ENCODE peak calls at places on chromosomes 2 and 18, in nine cellular contexts. U is endodermal cell; N is bronchial epithelial cell; R is mesendoderm; B is RPMI8226; I is NCI-H1092 treated with DMSO at 0.1 percent for 48 hours; J is stimulated activated effector memory CD8-positive, alpha-beta T cell treated with anti-CD3 and anti-CD28 coated beads, Interleukin-12 subunit alpha, Interleukin-12 subunit beta, amount 100 ng/mL, for 72 hours; H is pons; T is GM04503. O is an unnamed sample.

GRCh38 chr2:159890945-159891588 is 93.1 kb upstream of the CD302 start:
- DNase-seq in U (no peak), N (no peak), R (no peak), B (no peak), I (no peak), J (no peak), H (no peak), T (no peak), O (no peak)

GRCh38 chr2:221572821-221573429 is 821 bp upstream of the EPHA4 start:
- DNase-seq in U (peak), N (peak), R (no peak), B (peak), I (peak), J (peak), H (peak), T (peak), O (peak)

GRCh38 chr2:104563398-104564024 is 290.4 kb upstream of the POU3F3 start:
- DNase-seq in U (no peak), N (no peak), R (peak), B (no peak), I (no peak), J (no peak), H (no peak), T (no peak), O (no peak)

GRCh38 chr2:188645982-188646381 is 328.2 kb upstream of the COL3A1 start:
- DNase-seq in U (no peak), N (no peak), R (no peak), B (no peak), I (no peak), J (no peak), H (no peak), T (peak), O (no peak)

GRCh38 chr2:55151721-55152433 is 80.2 kb downstream of the CLHC1 start:
- DNase-seq in U (peak), N (no peak), R (no peak), B (no peak), I (no peak), J (no peak), H (peak), T (no peak), O (no peak)

GRCh38 chr2:227853765-227854271 is 17.6 kb upstream of the DAW1 start:
- DNase-seq in U (no peak), N (peak), R (no peak), B (no peak), I (peak), J (no peak), H (no peak), T (no peak), O (peak)

GRCh38 chr2:172431428-172431827 is 4.0 kb downstream of the ITGA6 start:
- DNase-seq in U (no peak), N (no peak), R (no peak), B (no peak), I (no peak), J (no peak), H (peak), T (no peak), O (no peak)

GRCh38 chr2:32360416-32360815 is 3.6 kb downstream of the BIRC6 start:
- DNase-seq in U (no peak), N (no peak), R (no peak), B (no peak), I (no peak), J (no peak), H (no peak), T (no peak), O (no peak)

GRCh38 chr2:37774976-37775907 is 103.8 kb upstream of the CDC42EP3 start:
- DNase-seq in U (no peak), N (peak), R (no peak), B (no peak), I (no peak), J (no peak), H (no peak), T (no peak), O (peak)

GRCh38 chr2:159362094-159362493 is 75.6 kb upstream of the WDSUB1 start:
- DNase-seq in U (no peak), N (no peak), R (no peak), B (no peak), I (no peak), J (no peak), H (no peak), T (no peak), O (no peak)

GRCh38 chr2:37323770-37324535 is 680 bp downstream of the PRKD3 start:
- DNase-seq in U (no peak), N (peak), R (peak), B (peak), I (peak), J (peak), H (peak), T (no peak), O (peak)

GRCh38 chr2:230869691-230870543 is 5.2 kb downstream of the ITM2C start:
- DNase-seq in U (peak), N (no peak), R (no peak), B (peak), I (no peak), J (peak), H (no peak), T (no peak), O (no peak)

GRCh38 chr2:121790276-121790956 is 35.0 kb downstream of the TSN start:
- DNase-seq in U (peak), N (peak), R (peak), B (no peak), I (no peak), J (no peak), H (no peak), T (peak), O (peak)

GRCh38 chr2:99448556-99448955 is 41.3 kb downstream of the REV1 start:
- DNase-seq in U (no peak), N (peak), R (no peak), B (no peak), I (no peak), J (no peak), H (no peak), T (peak), O (peak)

GRCh38 chr2:120346034-120346666 is at the start of gene INHBB:
- DNase-seq in U (peak), N (no peak), R (no peak), B (peak), I (no peak), J (no peak), H (no peak), T (no peak), O (no peak)

GRCh38 chr2:225104971-225105370 is 62.7 kb upstream of the DOCK10 start:
- DNase-seq in U (no peak), N (peak), R (no peak), B (no peak), I (no peak), J (no peak), H (no peak), T (no peak), O (peak)

GRCh38 chr2:228094377-228094921 is 87.0 kb downstream of the SPHKAP start:
- DNase-seq in U (no peak), N (peak), R (no peak), B (no peak), I (no peak), J (no peak), H (no peak), T (no peak), O (no peak)

GRCh38 chr18:34223164-34223892 is 1.4 kb downstream of the NOL4 start:
- DNase-seq in U (peak), N (no peak), R (peak), B (no peak), I (peak), J (no peak), H (no peak), T (no peak), O (peak)

GRCh38 chr2:65586516-65586915 is 154.1 kb upstream of the SPRED2 start:
- DNase-seq in U (peak), N (no peak), R (peak), B (no peak), I (no peak), J (no peak), H (no peak), T (no peak), O (no peak)

GRCh38 chr2:174662459-174662858 is 64.9 kb upstream of the WIPF1 start:
- DNase-seq in U (no peak), N (peak), R (no peak), B (no peak), I (no peak), J (no peak), H (no peak), T (peak), O (peak)

GRCh38 chr2:211982162-211982561 is 556.4 kb downstream of the ERBB4 start:
- DNase-seq in U (no peak), N (no peak), R (no peak), B (no peak), I (no peak), J (no peak), H (no peak), T (no peak), O (no peak)

GRCh38 chr2:234606906-234607305 is 110.0 kb upstream of the ARL4C start:
- DNase-seq in U (no peak), N (no peak), R (no peak), B (no peak), I (no peak), J (no peak), H (no peak), T (no peak), O (no peak)

GRCh38 chr2:226802573-226802972 is 3.0 kb upstream of the IRS1 start:
- DNase-seq in U (no peak), N (peak), R (peak), B (peak), I (peak), J (no peak), H (peak), T (no peak), O (peak)

GRCh38 chr2:40279479-40279878 is 172.4 kb downstream of the SLC8A1 start:
- DNase-seq in U (no peak), N (no peak), R (no peak), B (no peak), I (no peak), J (no peak), H (no peak), T (no peak), O (no peak)

GRCh38 chr2:173828189-173829157 is 136.7 kb downstream of the SP3 start:
- DNase-seq in U (no peak), N (peak), R (no peak), B (no peak), I (no peak), J (no peak), H (no peak), T (no peak), O (peak)

GRCh38 chr2:196252408-196253114 is 81.2 kb upstream of the STK17B start:
- DNase-seq in U (no peak), N (peak), R (no peak), B (no peak), I (no peak), J (no peak), H (no peak), T (no peak), O (peak)

GRCh38 chr18:37617623-37618022 is 52.0 kb upstream of the CELF4 start:
- DNase-seq in U (peak), N (no peak), R (peak), B (no peak), I (no peak), J (no peak), H (no peak), T (no peak), O (no peak)

GRCh38 chr2:131039908-131040660 is 53.2 kb downstream of the FAM168B start:
- DNase-seq in U (peak), N (no peak), R (no peak), B (no peak), I (no peak), J (peak), H (no peak), T (no peak), O (no peak)

GRCh38 chr18:9364242-9364641 is 29.7 kb downstream of the TWSG1 start:
- DNase-seq in U (no peak), N (peak), R (peak), B (no peak), I (no peak), J (no peak), H (no peak), T (no peak), O (peak)

GRCh38 chr2:69309336-69310048 is 77.5 kb downstream of the GFPT1 start:
- DNase-seq in U (peak), N (peak), R (peak), B (no peak), I (peak), J (no peak), H (no peak), T (no peak), O (no peak)

GRCh38 chr2:237150831-237151230 is 65.1 kb downstream of the COPS8 start:
- DNase-seq in U (no peak), N (peak), R (no peak), B (no peak), I (peak), J (no peak), H (no peak), T (no peak), O (no peak)

GRCh38 chr2:157757500-157757899 is 118.6 kb downstream of the ACVR1 start:
- DNase-seq in U (no peak), N (no peak), R (no peak), B (no peak), I (no peak), J (no peak), H (no peak), T (no peak), O (no peak)

GRCh38 chr18:48002933-48003365 is 72.5 kb upstream of the SMAD2 start:
- DNase-seq in U (no peak), N (peak), R (peak), B (no peak), I (no peak), J (no peak), H (no peak), T (no peak), O (peak)

GRCh38 chr2:26976242-26976641 is 5.8 kb downstream of the MAPRE3 start:
- DNase-seq in U (no peak), N (no peak), R (no peak), B (no peak), I (no peak), J (no peak), H (no peak), T (peak), O (no peak)

GRCh38 chr18:35024965-35025364 is 16.2 kb upstream of the MAPRE2 start:
- DNase-seq in U (no peak), N (peak), R (no peak), B (no peak), I (no peak), J (no peak), H (no peak), T (peak), O (no peak)

GRCh38 chr2:189446780-189447179 is 5.5 kb downstream of the WDR75 start:
- DNase-seq in U (no peak), N (peak), R (no peak), B (no peak), I (no peak), J (no peak), H (no peak), T (no peak), O (peak)